ENCODE peak calls at places on chromosomes 2 and 18, in ten cellular contexts. One of them, this sample, is unnamed.
A peak's percentile ranks its signal among the peaks of the same experiment; 100 is the strongest.

GRCh38 chr18:32328379-32328778 is 138.5 kb downstream of the MEP1B start:
- DNase-seq in NCI-H1417: no peak
- DNase-seq in WERI-Rb-1: no peak
- DNase-seq in astrocyte of the spinal cord: peak; percentile 44
- DNase-seq in psoas muscle: no peak
- DNase-seq in T follicular helper cell: no peak
- DNase-seq in MV-4-11: no peak
- DNase-seq in erythroblast: no peak
- DNase-seq in stimulated activated CD8-positive, alpha-beta memory T cell treated with anti-CD3 and anti-CD28 coated beads, Interleukin-7, amount 100 ng/mL, for 1 hour: no peak
- DNase-seq in iPS-NIHi11: no peak
- DNase-seq in this sample: no peak

GRCh38 chr18:6434987-6435709 is 20.4 kb upstream of the L3MBTL4 start:
- DNase-seq in WERI-Rb-1: no peak
- DNase-seq in MV-4-11: no peak
- DNase-seq in stimulated activated CD8-positive, alpha-beta memory T cell treated with anti-CD3 and anti-CD28 coated beads, Interleukin-7, amount 100 ng/mL, for 1 hour: no peak
- DNase-seq in psoas muscle: no peak
- DNase-seq in T follicular helper cell: no peak
- DNase-seq in iPS-NIHi11: no peak
- DNase-seq in erythroblast: no peak
- DNase-seq in astrocyte of the spinal cord: no peak
- DNase-seq in NCI-H1417: no peak
- DNase-seq in this sample: no peak

GRCh38 chr2:148658807-148659722 is 14.5 kb downstream of the EPC2 start:
- DNase-seq in T follicular helper cell: no peak
- DNase-seq in astrocyte of the spinal cord: peak; percentile 45
- DNase-seq in stimulated activated CD8-positive, alpha-beta memory T cell treated with anti-CD3 and anti-CD28 coated beads, Interleukin-7, amount 100 ng/mL, for 1 hour: no peak
- DNase-seq in WERI-Rb-1: no peak
- DNase-seq in NCI-H1417: no peak
- DNase-seq in psoas muscle: no peak
- DNase-seq in iPS-NIHi11: no peak
- DNase-seq in MV-4-11: peak; percentile 73
- DNase-seq in erythroblast: peak; percentile 13
- DNase-seq in this sample: no peak

GRCh38 chr2:102012061-102012460 is 20.3 kb downstream of the IL1R2 start:
- DNase-seq in MV-4-11: no peak
- DNase-seq in WERI-Rb-1: no peak
- DNase-seq in iPS-NIHi11: no peak
- DNase-seq in NCI-H1417: no peak
- DNase-seq in stimulated activated CD8-positive, alpha-beta memory T cell treated with anti-CD3 and anti-CD28 coated beads, Interleukin-7, amount 100 ng/mL, for 1 hour: no peak
- DNase-seq in erythroblast: no peak
- DNase-seq in psoas muscle: no peak
- DNase-seq in astrocyte of the spinal cord: no peak
- DNase-seq in T follicular helper cell: no peak
- DNase-seq in this sample: no peak

GRCh38 chr2:17644997-17645715 is 104.7 kb downstream of the VSNL1 start:
- DNase-seq in iPS-NIHi11: no peak
- DNase-seq in MV-4-11: no peak
- DNase-seq in psoas muscle: no peak
- DNase-seq in T follicular helper cell: no peak
- DNase-seq in erythroblast: no peak
- DNase-seq in NCI-H1417: no peak
- DNase-seq in astrocyte of the spinal cord: no peak
- DNase-seq in WERI-Rb-1: no peak
- DNase-seq in stimulated activated CD8-positive, alpha-beta memory T cell treated with anti-CD3 and anti-CD28 coated beads, Interleukin-7, amount 100 ng/mL, for 1 hour: no peak
- DNase-seq in this sample: no peak

GRCh38 chr2:43152711-43153627 is 73.4 kb downstream of the ZFP36L2 start:
- DNase-seq in psoas muscle: no peak
- DNase-seq in astrocyte of the spinal cord: no peak
- DNase-seq in WERI-Rb-1: no peak
- DNase-seq in erythroblast: peak; percentile 20
- DNase-seq in NCI-H1417: no peak
- DNase-seq in stimulated activated CD8-positive, alpha-beta memory T cell treated with anti-CD3 and anti-CD28 coated beads, Interleukin-7, amount 100 ng/mL, for 1 hour: no peak
- DNase-seq in T follicular helper cell: no peak
- DNase-seq in MV-4-11: no peak
- DNase-seq in iPS-NIHi11: no peak
- DNase-seq in this sample: no peak

GRCh38 chr2:30417253-30417652 is 29.8 kb upstream of the LCLAT1 start:
- DNase-seq in T follicular helper cell: no peak
- DNase-seq in astrocyte of the spinal cord: no peak
- DNase-seq in MV-4-11: no peak
- DNase-seq in erythroblast: no peak
- DNase-seq in stimulated activated CD8-positive, alpha-beta memory T cell treated with anti-CD3 and anti-CD28 coated beads, Interleukin-7, amount 100 ng/mL, for 1 hour: no peak
- DNase-seq in psoas muscle: peak; percentile 47
- DNase-seq in iPS-NIHi11: peak; percentile 34
- DNase-seq in NCI-H1417: no peak
- DNase-seq in WERI-Rb-1: no peak
- DNase-seq in this sample: no peak

GRCh38 chr18:45562567-45563479 is 52.5 kb upstream of the SLC14A2 start:
- DNase-seq in T follicular helper cell: no peak
- DNase-seq in MV-4-11: no peak
- DNase-seq in stimulated activated CD8-positive, alpha-beta memory T cell treated with anti-CD3 and anti-CD28 coated beads, Interleukin-7, amount 100 ng/mL, for 1 hour: no peak
- DNase-seq in astrocyte of the spinal cord: no peak
- DNase-seq in WERI-Rb-1: no peak
- DNase-seq in NCI-H1417: no peak
- DNase-seq in erythroblast: no peak
- DNase-seq in psoas muscle: peak; percentile 29
- DNase-seq in iPS-NIHi11: no peak
- DNase-seq in this sample: no peak

GRCh38 chr2:193518061-193518817 is 1323.5 kb upstream of the TMEFF2 start:
- DNase-seq in psoas muscle: no peak
- DNase-seq in stimulated activated CD8-positive, alpha-beta memory T cell treated with anti-CD3 and anti-CD28 coated beads, Interleukin-7, amount 100 ng/mL, for 1 hour: no peak
- DNase-seq in T follicular helper cell: no peak
- DNase-seq in iPS-NIHi11: no peak
- DNase-seq in WERI-Rb-1: no peak
- DNase-seq in MV-4-11: no peak
- DNase-seq in erythroblast: no peak
- DNase-seq in astrocyte of the spinal cord: peak; percentile 87
- DNase-seq in NCI-H1417: no peak
- DNase-seq in this sample: no peak

GRCh38 chr2:175180701-175181103 is 808 bp downstream of the ATP5MC3 start:
- DNase-seq in stimulated activated CD8-positive, alpha-beta memory T cell treated with anti-CD3 and anti-CD28 coated beads, Interleukin-7, amount 100 ng/mL, for 1 hour: no peak
- DNase-seq in NCI-H1417: no peak
- DNase-seq in erythroblast: peak; percentile 77
- DNase-seq in MV-4-11: peak; percentile 41
- DNase-seq in WERI-Rb-1: peak; percentile 26
- DNase-seq in psoas muscle: peak; percentile 42
- DNase-seq in iPS-NIHi11: no peak
- DNase-seq in astrocyte of the spinal cord: peak; percentile 50
- DNase-seq in T follicular helper cell: peak; percentile 11
- DNase-seq in this sample: peak; percentile 11

GRCh38 chr2:36545871-36546416 is 52.0 kb downstream of the FEZ2 start:
- DNase-seq in NCI-H1417: no peak
- DNase-seq in psoas muscle: no peak
- DNase-seq in MV-4-11: no peak
- DNase-seq in astrocyte of the spinal cord: no peak
- DNase-seq in WERI-Rb-1: no peak
- DNase-seq in erythroblast: no peak
- DNase-seq in iPS-NIHi11: no peak
- DNase-seq in stimulated activated CD8-positive, alpha-beta memory T cell treated with anti-CD3 and anti-CD28 coated beads, Interleukin-7, amount 100 ng/mL, for 1 hour: no peak
- DNase-seq in T follicular helper cell: no peak
- DNase-seq in this sample: no peak

GRCh38 chr18:62037989-62038778 is 145.4 kb upstream of the RNF152 start:
- DNase-seq in WERI-Rb-1: no peak
- DNase-seq in NCI-H1417: no peak
- DNase-seq in iPS-NIHi11: no peak
- DNase-seq in astrocyte of the spinal cord: peak; percentile 20
- DNase-seq in MV-4-11: no peak
- DNase-seq in erythroblast: no peak
- DNase-seq in stimulated activated CD8-positive, alpha-beta memory T cell treated with anti-CD3 and anti-CD28 coated beads, Interleukin-7, amount 100 ng/mL, for 1 hour: no peak
- DNase-seq in psoas muscle: no peak
- DNase-seq in T follicular helper cell: no peak
- DNase-seq in this sample: no peak